ENCODE peak calls at places on chromosomes 2 and 18, in five cellular contexts. K is CD4-positive, alpha-beta T cell; I is neuronal stem cell; W is A549; H is left lung. E is an unnamed sample.

GRCh38 chr2:437772-438393 is 150.0 kb upstream of the ALKAL2 start:
- DNase-seq in K (peak), W (no peak), H (peak), I (no peak), E (no peak)

GRCh38 chr2:143128681-143129580 is at the start of gene ARHGAP15:
- DNase-seq in K (peak), H (peak), W (no peak), I (no peak), E (no peak)

GRCh38 chr2:221517362-221518121 is 54.6 kb downstream of the EPHA4 start:
- DNase-seq in W (no peak), H (peak), I (no peak), K (peak), E (no peak)

GRCh38 chr2:232672581-232672980 is 24.6 kb upstream of the GIGYF2 start:
- DNase-seq in K (no peak), I (no peak), W (no peak), H (no peak), E (no peak)

GRCh38 chr2:37896319-37896718 is 28.8 kb upstream of the RMDN2 start:
- DNase-seq in H (no peak), K (no peak), W (no peak), I (no peak), E (no peak)

GRCh38 chr2:54204476-54204875 is 51.6 kb downstream of the TSPYL6 start:
- DNase-seq in I (no peak), K (no peak), W (no peak), H (no peak), E (no peak)

GRCh38 chr2:158598856-158599517 is 142.2 kb downstream of the PKP4 start:
- DNase-seq in I (no peak), W (no peak), H (no peak), K (no peak), E (no peak)

GRCh38 chr2:204670124-204670523 is 124.8 kb downstream of the PARD3B start:
- DNase-seq in K (no peak), W (no peak), H (no peak), I (no peak), E (no peak)

GRCh38 chr2:223797811-223798721 is 39.3 kb downstream of the AP1S3 start:
- DNase-seq in H (no peak), K (no peak), I (peak), W (peak), E (no peak)

GRCh38 chr2:41937464-41937861 is 110.4 kb upstream of the PKDCC start:
- DNase-seq in K (no peak), W (no peak), H (no peak), I (no peak), E (no peak)

GRCh38 chr2:70553584-70554337 is at the start of gene TGFA:
- DNase-seq in I (peak), H (peak), W (peak), K (peak), E (peak)
- H3K27ac ChIP-seq in I (no peak), H (peak), W (peak), K (no peak), E (peak)

DNA sequence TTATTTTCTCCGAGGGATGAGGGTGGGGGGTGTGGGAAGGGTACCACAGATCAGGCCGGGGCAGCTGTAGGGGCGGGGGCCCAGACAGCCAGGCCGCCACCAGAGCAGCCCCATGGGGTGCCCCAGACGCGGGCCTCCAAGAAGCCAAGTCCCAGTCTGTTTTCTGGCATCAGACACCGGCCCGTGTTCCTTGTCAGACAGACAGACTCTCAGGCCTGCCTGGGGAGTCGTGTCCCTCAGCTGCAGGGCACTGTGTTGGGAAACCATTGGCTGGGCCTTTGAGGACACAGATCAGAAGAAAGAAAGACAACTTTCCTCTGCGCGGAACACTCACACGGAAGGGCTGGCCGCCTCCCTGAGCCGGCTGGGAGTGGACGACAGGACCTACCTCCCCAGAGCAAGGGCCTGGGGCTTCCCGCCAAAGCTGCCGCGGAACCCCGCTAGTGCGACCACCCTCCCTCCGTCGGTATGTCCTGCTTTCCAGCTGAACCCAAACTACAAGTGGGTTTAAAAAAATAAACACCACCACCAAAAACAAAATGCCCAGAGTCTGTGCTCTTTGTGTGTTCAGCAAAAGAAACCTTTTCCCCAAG is 88.0 kb downstream of the SMAD7 start:
- DNase-seq in H (no peak), I (no peak), W (no peak), K (no peak), E (no peak)
- H3K27ac ChIP-seq in H (no peak), I (no peak), W (no peak), K (no peak), E (peak)

DNA sequence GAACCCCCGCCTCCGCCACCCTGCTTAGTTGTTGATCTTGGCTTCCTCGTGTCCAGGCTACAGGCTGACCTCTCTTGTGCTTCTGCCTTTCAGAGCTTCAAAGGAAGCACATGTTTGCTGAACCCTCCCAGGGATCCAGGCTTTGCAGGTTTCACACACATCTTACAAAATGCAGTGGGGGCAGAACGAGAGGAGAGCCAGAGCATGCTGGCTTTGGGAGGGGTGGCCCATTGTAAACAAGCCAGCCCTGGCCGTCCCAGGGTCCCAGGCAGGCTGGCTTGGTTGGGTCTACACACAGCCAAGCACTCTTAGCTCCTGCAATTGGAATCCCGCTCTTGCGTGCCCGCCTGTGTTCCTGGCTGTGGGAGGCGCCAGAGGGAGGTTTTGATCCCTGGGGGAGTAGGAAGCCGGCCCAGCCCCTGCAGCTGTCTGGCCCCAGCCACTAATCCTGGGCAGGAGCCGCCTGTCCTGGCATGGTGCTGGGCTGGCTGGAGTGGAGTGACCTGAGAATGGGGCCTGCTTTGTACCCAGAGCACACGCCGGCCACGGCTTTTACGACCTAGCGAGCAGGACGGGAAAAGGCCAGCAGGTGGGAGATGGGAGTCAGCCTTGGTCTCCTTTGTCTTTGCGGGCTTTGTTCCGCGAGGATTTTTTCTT is 53.9 kb downstream of the SH3BP4 start:
- DNase-seq in I (peak), H (no peak), W (no peak), K (no peak), E (peak)
- H3K27ac ChIP-seq in I (peak), H (no peak), W (no peak), K (no peak), E (peak)

DNA sequence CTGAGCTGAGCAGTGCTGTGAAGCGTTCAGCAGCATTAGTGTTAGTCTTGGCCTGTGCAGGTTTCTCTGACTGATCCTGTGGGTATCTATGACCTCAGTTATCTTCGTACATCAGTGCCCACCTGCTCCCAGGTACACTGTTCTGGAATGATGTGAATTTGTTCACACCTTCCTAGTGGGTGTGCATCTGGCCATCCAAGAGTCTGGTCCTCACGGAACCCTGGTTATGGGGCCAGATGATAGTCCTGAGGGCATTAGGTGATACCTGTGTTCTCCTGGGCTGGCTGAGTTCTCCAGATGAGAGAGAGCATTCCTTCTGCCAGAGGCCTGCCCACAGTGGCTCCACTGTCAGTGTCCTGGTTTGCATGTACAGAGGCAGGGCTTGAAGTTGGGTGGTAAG is 57.2 kb downstream of the INPP4A start:
- DNase-seq in H (no peak), W (no peak), I (no peak), K (no peak), E (no peak)
- H3K27ac ChIP-seq in H (no peak), W (no peak), I (no peak), K (no peak), E (peak)

GRCh38 chr18:63979409-63979908 is 9.6 kb downstream of the SERPINB8 start:
- DNase-seq in I (peak), H (no peak), W (peak), K (peak), E (no peak)
- H3K27ac ChIP-seq in I (no peak), H (peak), W (peak), K (no peak), E (no peak)

DNA sequence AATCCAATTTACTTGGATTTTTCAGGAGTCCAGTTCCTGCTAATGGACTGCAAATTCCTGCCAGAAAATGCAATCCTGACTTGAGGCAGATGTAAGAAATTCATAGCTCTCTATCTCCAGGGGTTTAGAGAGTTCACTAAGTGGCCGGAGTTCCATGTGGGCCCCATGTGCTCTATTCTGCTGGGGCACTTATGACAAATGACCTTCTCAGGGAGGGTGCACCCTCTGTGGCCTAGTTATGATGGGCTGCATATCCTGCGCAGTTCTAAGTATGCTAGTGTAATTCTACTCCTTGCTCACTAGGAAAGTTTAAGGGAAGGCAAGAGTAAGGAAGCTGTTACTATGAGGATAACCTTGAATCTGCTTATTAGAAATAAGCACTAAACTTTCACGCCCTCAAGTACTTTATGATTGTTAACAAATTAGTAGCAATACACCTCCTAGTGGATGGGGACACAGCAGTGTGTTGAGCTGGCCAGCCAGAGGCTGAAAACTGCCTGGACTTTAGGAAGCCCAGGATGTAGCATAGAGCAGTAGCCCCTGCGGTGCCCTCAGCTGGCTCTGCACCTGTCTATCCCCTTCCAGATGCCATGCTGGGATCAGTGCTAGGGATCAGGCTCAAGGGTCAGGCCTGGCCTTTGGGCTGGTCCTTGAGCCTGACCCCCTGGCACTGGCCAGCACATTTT is 14.4 kb downstream of the SMYD1 start:
- DNase-seq in K (no peak), H (no peak), W (no peak), I (no peak), E (no peak)
- H3K27ac ChIP-seq in K (no peak), H (no peak), W (no peak), I (no peak), E (peak)

GRCh38 chr2:28444951-28445350 is 50.9 kb upstream of the PLB1 start:
- DNase-seq in K (no peak), H (peak), W (no peak), I (no peak), E (no peak)
- H3K27ac ChIP-seq in K (no peak), H (no peak), W (peak), I (no peak), E (no peak)

E was measured in caudate nucleus.